ENCODE peak calls at places on chromosome 7, in five cellular contexts. L, G, M, B and S are unnamed samples.

GRCh38 chr7:69932034-69932628 is 333.9 kb downstream of the AUTS2 start:
- DNase-seq in L (peak; percentile 58), G (no peak), M (no peak), B (peak; percentile 50), S (peak; percentile 14)

GRCh38 chr7:69608878-69609277 is 10.6 kb downstream of the AUTS2 start:
- DNase-seq in L (peak; percentile 91), G (no peak), M (no peak), B (no peak), S (no peak)

GRCh38 chr7:113875224-113875623 is 43.6 kb downstream of the PPP1R3A start:
- DNase-seq in L (no peak), G (no peak), M (no peak), B (no peak), S (no peak)

GRCh38 chr7:111587715-111588433 is 25.6 kb upstream of the IMMP2L start:
- DNase-seq in L (no peak), G (no peak), M (no peak), B (peak; percentile 20), S (no peak)

GRCh38 chr7:33705333-33705833 is 200.0 kb upstream of the BMPER start:
- DNase-seq in L (peak; percentile 95), G (no peak), M (no peak), B (no peak), S (no peak)

GRCh38 chr7:92830532-92831110 is 5.8 kb downstream of the CDK6 start:
- DNase-seq in L (no peak), G (no peak), M (no peak), B (peak; percentile 27), S (peak; percentile 54)

GRCh38 chr7:108094375-108094774 is 35.8 kb downstream of the LAMB4 start:
- DNase-seq in L (no peak), G (no peak), M (no peak), B (peak; percentile 98), S (peak; percentile 18)

GRCh38 chr7:112414855-112415490 is 35.3 kb upstream of the IFRD1 start:
- DNase-seq in L (peak; percentile 70), G (no peak), M (no peak), B (peak; percentile 55), S (peak; percentile 47)

GRCh38 chr7:18547509-18548187 is 52.1 kb downstream of the HDAC9 start:
- DNase-seq in L (no peak), G (no peak), M (no peak), B (no peak), S (no peak)

GRCh38 chr7:27185013-27185707 is at the start of gene HOXA11:
- DNase-seq in L (no peak), G (no peak), M (peak; percentile 81), B (peak; percentile 49), S (peak; percentile 76)

GRCh38 chr7:115271332-115272235 is 349.7 kb downstream of the MDFIC start:
- DNase-seq in L (no peak), G (no peak), M (no peak), B (peak; percentile 37), S (peak; percentile 36)

GRCh38 chr7:157845203-157845810 is 508.5 kb downstream of the DNAJB6 start:
- DNase-seq in L (no peak), G (peak; percentile 38), M (no peak), B (no peak), S (no peak)

GRCh38 chr7:131011437-131011752 is 277.4 kb upstream of the KLF14 start:
- DNase-seq in L (peak; percentile 27), G (peak; percentile 63), M (no peak), B (no peak), S (no peak)

GRCh38 chr7:118642396-118642795 is 417.9 kb downstream of the ANKRD7 start:
- DNase-seq in L (no peak), G (no peak), M (no peak), B (no peak), S (peak; percentile 57)

GRCh38 chr7:152756126-152756525 is 3.4 kb upstream of the ACTR3B start:
- DNase-seq in L (no peak), G (no peak), M (no peak), B (peak; percentile 66), S (no peak)

GRCh38 chr7:123460616-123461015 is 73.8 kb downstream of the IQUB start:
- DNase-seq in L (peak; percentile 8), G (no peak), M (no peak), B (peak; percentile 81), S (peak; percentile 94)

GRCh38 chr7:154553711-154554265 is 449.1 kb downstream of the PAXIP1 start:
- DNase-seq in L (no peak), G (no peak), M (no peak), B (no peak), S (no peak)

GRCh38 chr7:84105582-84105981 is 89.0 kb downstream of the SEMA3A start:
- DNase-seq in L (no peak), G (no peak), M (no peak), B (peak; percentile 46), S (peak; percentile 28)

GRCh38 chr7:100966542-100967291 is 2.6 kb upstream of the MUC12 start:
- DNase-seq in L (peak; percentile 46), G (peak; percentile 58), M (no peak), B (no peak), S (peak; percentile 2)

GRCh38 chr7:5452937-5453540 is 29.4 kb upstream of the TNRC18 start:
- DNase-seq in L (peak; percentile 61), G (no peak), M (no peak), B (peak; percentile 70), S (peak; percentile 57)

GRCh38 chr7:124085168-124085567 is 52.3 kb upstream of the TMEM229A start:
- DNase-seq in L (no peak), G (no peak), M (no peak), B (peak; percentile 88), S (no peak)

GRCh38 chr7:78179211-78179610 is 380.6 kb downstream of the PHTF2 start:
- DNase-seq in L (no peak), G (no peak), M (no peak), B (no peak), S (no peak)

GRCh38 chr7:140640060-140640611 is 477 bp downstream of the DENND2A start:
- DNase-seq in L (peak; percentile 74), G (peak; percentile 68), M (peak; percentile 70), B (peak; percentile 44), S (peak; percentile 66)

GRCh38 chr7:71145906-71146901 is 14.3 kb downstream of the GALNT17 start:
- DNase-seq in L (peak; percentile 22), G (no peak), M (no peak), B (no peak), S (no peak)

GRCh38 chr7:55305130-55305529 is 60.0 kb upstream of the LANCL2 start:
- DNase-seq in L (no peak), G (no peak), M (no peak), B (no peak), S (no peak)

GRCh38 chr7:149255174-149255573 is 6.8 kb upstream of the ZNF783 start:
- DNase-seq in L (no peak), G (no peak), M (no peak), B (no peak), S (no peak)

GRCh38 chr7:149254181-149254858 is 7.7 kb upstream of the ZNF783 start:
- DNase-seq in L (no peak), G (no peak), M (no peak), B (no peak), S (no peak)

GRCh38 chr7:149256568-149256967 is 5.4 kb upstream of the ZNF783 start:
- DNase-seq in L (no peak), G (no peak), M (no peak), B (no peak), S (no peak)

GRCh38 chr7:149252378-149252777 is 9.6 kb upstream of the ZNF783 start:
- DNase-seq in L (no peak), G (no peak), M (no peak), B (no peak), S (no peak)

GRCh38 chr7:149253665-149254064 is 8.3 kb upstream of the ZNF783 start:
- DNase-seq in L (no peak), G (no peak), M (no peak), B (no peak), S (no peak)
- H3K36me3 ChIP-seq in L (peaks cover 19% of the 10 kb centered on the region), G (peaks cover 68% of the 10 kb centered on the region), M (peaks cover 40% of the 10 kb centered on the region), B (peaks cover 14% of the 10 kb centered on the region), S (peaks cover 45% of the 10 kb centered on the region)

DNA sequence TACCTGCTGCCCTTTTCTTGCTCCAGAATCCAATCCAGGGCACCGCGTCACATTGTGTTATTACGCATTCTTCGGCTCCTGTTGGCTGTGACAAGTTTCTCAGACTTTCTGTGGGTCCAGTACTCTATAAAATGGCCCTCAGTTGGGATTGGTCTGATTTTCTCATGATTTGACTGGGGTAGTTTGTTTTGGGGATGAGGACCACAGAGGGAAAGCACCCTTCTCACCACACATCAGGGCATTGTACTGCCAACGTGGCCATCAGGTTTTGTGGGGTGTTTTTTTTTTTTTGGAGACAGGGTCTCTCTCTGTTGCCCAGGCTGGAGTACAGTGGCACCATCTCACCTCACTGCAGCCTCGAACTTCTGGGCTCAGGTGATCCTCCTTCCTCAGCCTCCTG is 17.0 kb upstream of the ORAI2 start:
- DNase-seq in L (no peak), G (no peak), M (no peak), B (no peak), S (no peak)
- H3K36me3 ChIP-seq in L (peaks cover 22% of the 10 kb centered on the region), G (peaks cover 84% of the 10 kb centered on the region), M (peaks cover 63% of the 10 kb centered on the region), B (peaks cover 6% of the 10 kb centered on the region), S (peaks cover 61% of the 10 kb centered on the region)

DNA sequence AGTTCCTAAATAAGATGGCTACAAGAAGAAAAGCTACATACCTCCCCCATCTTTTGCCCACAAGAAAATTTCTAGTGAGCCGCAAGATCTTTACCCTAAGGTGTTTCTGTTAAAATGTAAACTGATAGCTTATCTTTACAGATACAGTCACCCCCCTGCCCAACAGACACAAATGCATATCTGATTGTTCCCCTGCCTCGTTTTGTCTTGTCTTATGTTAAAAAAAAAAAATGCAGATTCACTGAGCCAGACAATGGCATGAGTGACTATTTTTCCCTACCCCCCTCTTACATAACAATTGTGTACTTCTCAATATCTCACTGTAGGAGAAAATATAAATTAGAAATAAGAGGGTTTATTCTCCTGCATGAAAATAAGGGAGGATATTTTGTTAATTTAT is 8.5 kb downstream of the ZNF138 start:
- DNase-seq in L (peak; percentile 31), G (no peak), M (no peak), B (no peak), S (no peak)
- H3K36me3 ChIP-seq in L (peaks cover 27% of the 10 kb centered on the region), G (peaks cover 16% of the 10 kb centered on the region), M (peaks cover 22% of the 10 kb centered on the region), B (peaks cover 1% of the 10 kb centered on the region), S (peaks cover 29% of the 10 kb centered on the region)

DNA sequence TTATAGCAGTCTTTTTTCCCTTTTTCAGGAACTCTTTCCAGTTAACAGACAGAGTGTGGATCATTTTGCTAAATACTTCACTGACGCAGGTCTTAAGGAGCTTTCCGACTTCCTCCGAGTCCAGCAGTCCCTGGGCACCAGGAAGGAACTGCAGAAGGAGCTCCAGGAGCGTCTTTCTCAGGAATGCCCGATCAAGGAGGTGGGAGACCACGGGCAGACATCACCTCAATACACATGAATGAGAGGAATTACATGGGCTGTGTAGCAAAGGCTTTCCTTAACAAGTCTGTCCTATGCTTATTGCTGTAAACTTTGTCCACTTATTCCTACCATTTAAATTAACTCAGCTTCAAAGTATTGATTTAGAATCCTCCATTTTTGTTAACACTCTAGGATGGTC is 48.8 kb downstream of the BZW2 start:
- DNase-seq in L (no peak), G (no peak), M (no peak), B (no peak), S (no peak)
- H3K36me3 ChIP-seq in L (peaks cover 34% of the 10 kb centered on the region), G (peaks cover 99% of the 10 kb centered on the region), M (peaks cover 22% of the 10 kb centered on the region), B (peaks cover 5% of the 10 kb centered on the region), S (peaks cover 95% of the 10 kb centered on the region)

GRCh38 chr7:129457101-129457500 is 22.9 kb downstream of the STRIP2 start:
- DNase-seq in L (no peak), G (no peak), M (no peak), B (no peak), S (no peak)
- H3K36me3 ChIP-seq in L (peaks cover 18% of the 10 kb centered on the region), G (peaks cover 100% of the 10 kb centered on the region), M (no peaks in the 10 kb centered on the region), B (peaks cover 4% of the 10 kb centered on the region), S (peaks cover 54% of the 10 kb centered on the region)